ENCODE peak calls at places on chromosome 3, in ten cellular contexts. R is NCI-H1105; G is upper lobe of right lung; W is osteocyte; T is kidney glomerular epithelial cell; X is Caco-2; V is AG20443; L is T follicular helper cell; J is stimulated activated CD8-positive, alpha-beta memory T cell treated with anti-CD3 and anti-CD28 coated beads, Interleukin-15, amount 100 ng/mL, for 4 hours; E is NCI-H1092. Y is an unnamed sample.

GRCh38 chr3:75048650-75049049 is 434.2 kb upstream of the CNTN3 start:
- DNase-seq in R (no peak), G (no peak), W (no peak), T (no peak), X (no peak), V (no peak), L (no peak), J (no peak), E (no peak), Y (no peak)

GRCh38 chr3:151479452-151479851 is 18.6 kb upstream of the IGSF10 start:
- DNase-seq in R (no peak), G (no peak), W (no peak), T (no peak), X (no peak), V (no peak), L (no peak), J (no peak), E (no peak), Y (no peak)

GRCh38 chr3:108221911-108222812 is at the start of gene IFT57:
- DNase-seq in R (peak; percentile 98), G (peak; percentile 97), W (peak; percentile 98), T (peak; percentile 99), X (peak; percentile 96), V (peak; percentile 99), L (peak; percentile 94), J (peak; percentile 92), E (peak; percentile 97), Y (peak; percentile 97)

GRCh38 chr3:59809750-59810444 is 760.1 kb upstream of the CFAP20DC start:
- DNase-seq in R (no peak), G (no peak), W (no peak), T (peak; percentile 25), X (no peak), V (peak; percentile 33), L (no peak), J (no peak), E (peak; percentile 45), Y (no peak)

GRCh38 chr3:52281980-52282801 is 3.7 kb upstream of the WDR82 start:
- DNase-seq in R (no peak), G (peak; percentile 12), W (no peak), T (no peak), X (peak; percentile 84), V (no peak), L (peak; percentile 18), J (no peak), E (no peak), Y (no peak)

GRCh38 chr3:120137548-120137947 is 43.3 kb upstream of the GSK3B start:
- DNase-seq in R (no peak), G (no peak), W (peak; percentile 23), T (no peak), X (no peak), V (no peak), L (no peak), J (no peak), E (no peak), Y (no peak)

GRCh38 chr3:72481542-72481941 is 366.7 kb downstream of the SHQ1 start:
- DNase-seq in R (no peak), G (no peak), W (no peak), T (no peak), X (no peak), V (no peak), L (no peak), J (no peak), E (no peak), Y (no peak)

GRCh38 chr3:112372396-112372795 is 39.4 kb downstream of the CD200 start:
- DNase-seq in R (no peak), G (no peak), W (no peak), T (no peak), X (no peak), V (no peak), L (no peak), J (no peak), E (no peak), Y (no peak)

GRCh38 chr3:45807133-45807532 is 10.8 kb upstream of the SLC6A20 start:
- DNase-seq in R (no peak), G (no peak), W (no peak), T (no peak), X (no peak), V (no peak), L (no peak), J (no peak), E (no peak), Y (no peak)

GRCh38 chr3:158402590-158402989 is 168.4 kb upstream of the MLF1 start:
- DNase-seq in R (no peak), G (no peak), W (no peak), T (no peak), X (no peak), V (no peak), L (no peak), J (no peak), E (no peak), Y (no peak)

GRCh38 chr3:73405000-73405399 is 219.7 kb downstream of the PDZRN3 start:
- DNase-seq in R (no peak), G (no peak), W (no peak), T (no peak), X (no peak), V (no peak), L (no peak), J (no peak), E (no peak), Y (no peak)

GRCh38 chr3:146222204-146223046 is 28.5 kb downstream of the PLSCR4 start:
- DNase-seq in R (no peak), G (no peak), W (no peak), T (no peak), X (peak; percentile 89), V (no peak), L (no peak), J (no peak), E (no peak), Y (no peak)

GRCh38 chr3:49469876-49470713 is at the start of gene DAG1:
- DNase-seq in R (peak; percentile 78), G (peak; percentile 99), W (peak; percentile 99), T (peak; percentile 92), X (peak; percentile 98), V (peak; percentile 98), L (peak; percentile 91), J (peak; percentile 89), E (peak; percentile 90), Y (peak; percentile 92)

GRCh38 chr3:119145500-119146167 is at the start of gene TEX55:
- DNase-seq in R (peak; percentile 56), G (peak; percentile 60), W (no peak), T (peak; percentile 67), X (peak; percentile 58), V (peak; percentile 83), L (no peak), J (no peak), E (peak; percentile 8), Y (no peak)

GRCh38 chr3:127732303-127732702 is 59.6 kb downstream of the ABTB1 start:
- DNase-seq in R (no peak), G (no peak), W (no peak), T (no peak), X (no peak), V (no peak), L (no peak), J (no peak), E (no peak), Y (no peak)

GRCh38 chr3:117600112-117600511 is 890.5 kb downstream of the TUSC7 start:
- DNase-seq in R (no peak), G (peak; percentile 58), W (no peak), T (no peak), X (no peak), V (no peak), L (no peak), J (no peak), E (no peak), Y (no peak)

GRCh38 chr3:111539351-111540331 is 2.4 kb upstream of the CD96 start:
- DNase-seq in R (no peak), G (peak; percentile 79), W (no peak), T (peak; percentile 81), X (peak; percentile 72), V (peak; percentile 79), L (peak; percentile 48), J (peak; percentile 28), E (no peak), Y (peak; percentile 36)

GRCh38 chr3:165378761-165379160 is 182.6 kb upstream of the SLITRK3 start:
- DNase-seq in R (no peak), G (no peak), W (no peak), T (no peak), X (no peak), V (no peak), L (no peak), J (no peak), E (no peak), Y (no peak)

Y was measured in nucleus accumbens.